ENCODE peak calls at places on chromosomes 12 and 14, in four cellular contexts. One of them, this sample, is unnamed.
A peak's percentile ranks its signal among the peaks of the same experiment; 100 is the strongest.

GRCh38 chr12:49661191-49661590 is 37.8 kb downstream of the PRPF40B start:
- DNase-seq in IMR-90: no peak
- DNase-seq in right atrium auricular region: no peak
- DNase-seq in body of pancreas: no peak
- DNase-seq in this sample: no peak

GRCh38 chr14:53952533-53952932 is 4.1 kb downstream of the BMP4 start:
- DNase-seq in IMR-90: no peak
- DNase-seq in right atrium auricular region: no peak
- DNase-seq in body of pancreas: no peak
- DNase-seq in this sample: peak; percentile 20

GRCh38 chr14:88225721-88226120 is 97.3 kb downstream of the KCNK10 start:
- DNase-seq in IMR-90: no peak
- DNase-seq in right atrium auricular region: no peak
- DNase-seq in body of pancreas: no peak
- DNase-seq in this sample: no peak

GRCh38 chr12:90321369-90321768 is 612.7 kb upstream of the ATP2B1 start:
- DNase-seq in IMR-90: no peak
- DNase-seq in right atrium auricular region: no peak
- DNase-seq in body of pancreas: no peak
- DNase-seq in this sample: no peak

GRCh38 chr12:14959463-14959862 is 1.9 kb downstream of the ARHGDIB start:
- DNase-seq in IMR-90: no peak
- DNase-seq in right atrium auricular region: no peak
- DNase-seq in body of pancreas: no peak
- DNase-seq in this sample: no peak

GRCh38 chr12:16165506-16165905 is 112.0 kb downstream of the SLC15A5 start:
- DNase-seq in IMR-90: peak; percentile 47
- DNase-seq in right atrium auricular region: peak; percentile 68
- DNase-seq in body of pancreas: peak; percentile 55
- DNase-seq in this sample: peak; percentile 22

GRCh38 chr14:93219103-93219726 is 12.2 kb downstream of the UBR7 start:
- DNase-seq in IMR-90: peak; percentile 65
- DNase-seq in right atrium auricular region: no peak
- DNase-seq in body of pancreas: peak; percentile 78
- DNase-seq in this sample: peak; percentile 68

GRCh38 chr14:65015391-65015790 is 28.7 kb downstream of the FNTB start:
- DNase-seq in IMR-90: no peak
- DNase-seq in right atrium auricular region: no peak
- DNase-seq in body of pancreas: no peak
- DNase-seq in this sample: peak; percentile 80

GRCh38 chr14:102731871-102732800 is 45.1 kb upstream of the TRAF3 start:
- DNase-seq in IMR-90: no peak
- DNase-seq in right atrium auricular region: no peak
- DNase-seq in body of pancreas: no peak
- DNase-seq in this sample: no peak

GRCh38 chr12:25796523-25797000 is 161.9 kb upstream of the RASSF8 start:
- DNase-seq in IMR-90: peak; percentile 67
- DNase-seq in right atrium auricular region: no peak
- DNase-seq in body of pancreas: no peak
- DNase-seq in this sample: no peak

GRCh38 chr12:127820846-127821245 is 446.1 kb upstream of the TMEM132C start:
- DNase-seq in IMR-90: no peak
- DNase-seq in right atrium auricular region: no peak
- DNase-seq in body of pancreas: no peak
- DNase-seq in this sample: no peak

GRCh38 chr12:49680075-49680474 is 27.1 kb downstream of the FMNL3 start:
- DNase-seq in IMR-90: no peak
- DNase-seq in right atrium auricular region: no peak
- DNase-seq in body of pancreas: no peak
- DNase-seq in this sample: no peak

GRCh38 chr12:89706551-89707348 is 1.9 kb downstream of the ATP2B1 start:
- DNase-seq in IMR-90: peak; percentile 19
- DNase-seq in right atrium auricular region: no peak
- DNase-seq in body of pancreas: peak; percentile 26
- DNase-seq in this sample: peak; percentile 16

GRCh38 chr12:14554281-14555008 is 13.2 kb downstream of the PLBD1 start:
- DNase-seq in IMR-90: no peak
- DNase-seq in right atrium auricular region: peak; percentile 87
- DNase-seq in body of pancreas: peak; percentile 89
- DNase-seq in this sample: peak; percentile 64

GRCh38 chr14:37591941-37592287 is 3.1 kb downstream of the FOXA1 start:
- DNase-seq in IMR-90: no peak
- DNase-seq in right atrium auricular region: no peak
- DNase-seq in body of pancreas: no peak
- DNase-seq in this sample: no peak

GRCh38 chr12:130655881-130656280 is 60.2 kb downstream of the RIMBP2 start:
- DNase-seq in IMR-90: no peak
- DNase-seq in right atrium auricular region: no peak
- DNase-seq in body of pancreas: no peak
- DNase-seq in this sample: no peak

GRCh38 chr14:81033841-81034240 is 78.4 kb downstream of the TSHR start:
- DNase-seq in IMR-90: no peak
- DNase-seq in right atrium auricular region: no peak
- DNase-seq in body of pancreas: no peak
- DNase-seq in this sample: peak; percentile 18

GRCh38 chr12:20050166-20050565 is 318.2 kb upstream of the PDE3A start:
- DNase-seq in IMR-90: no peak
- DNase-seq in right atrium auricular region: no peak
- DNase-seq in body of pancreas: no peak
- DNase-seq in this sample: no peak

GRCh38 chr14:68544150-68544892 is 248.5 kb downstream of the ZFP36L1 start:
- DNase-seq in IMR-90: peak; percentile 100
- DNase-seq in right atrium auricular region: peak; percentile 93
- DNase-seq in body of pancreas: peak; percentile 86
- DNase-seq in this sample: peak; percentile 44

GRCh38 chr14:70754989-70755388 is 54.3 kb downstream of the MAP3K9 start:
- DNase-seq in IMR-90: no peak
- DNase-seq in right atrium auricular region: no peak
- DNase-seq in body of pancreas: peak; percentile 54
- DNase-seq in this sample: peak; percentile 24

GRCh38 chr14:67765192-67765834 is 51.1 kb downstream of the ZFYVE26 start:
- DNase-seq in IMR-90: no peak
- DNase-seq in right atrium auricular region: no peak
- DNase-seq in body of pancreas: no peak
- DNase-seq in this sample: no peak

GRCh38 chr12:51953925-51954324 is 2.4 kb downstream of the ACVR1B start:
- DNase-seq in IMR-90: no peak
- DNase-seq in right atrium auricular region: no peak
- DNase-seq in body of pancreas: no peak
- DNase-seq in this sample: no peak

GRCh38 chr12:66066071-66066928 is 64.2 kb downstream of the LLPH start:
- DNase-seq in IMR-90: peak; percentile 76
- DNase-seq in right atrium auricular region: no peak
- DNase-seq in body of pancreas: no peak
- DNase-seq in this sample: no peak

GRCh38 chr12:98885778-98886177 is 240.7 kb downstream of the APAF1 start:
- DNase-seq in IMR-90: no peak
- DNase-seq in right atrium auricular region: no peak
- DNase-seq in body of pancreas: no peak
- DNase-seq in this sample: no peak

GRCh38 chr14:99602788-99603415 is 1.1 kb downstream of the CCDC85C start:
- DNase-seq in IMR-90: no peak
- DNase-seq in right atrium auricular region: no peak
- DNase-seq in body of pancreas: no peak
- DNase-seq in this sample: no peak

GRCh38 chr12:54991161-54991991 is 6.8 kb upstream of the TESPA1 start:
- DNase-seq in IMR-90: no peak
- DNase-seq in right atrium auricular region: no peak
- DNase-seq in body of pancreas: no peak
- DNase-seq in this sample: no peak

GRCh38 chr12:106245767-106246166 is 2.1 kb downstream of the CKAP4 start:
- DNase-seq in IMR-90: peak; percentile 54
- DNase-seq in right atrium auricular region: peak; percentile 81
- DNase-seq in body of pancreas: peak; percentile 72
- DNase-seq in this sample: peak; percentile 65

GRCh38 chr12:78290606-78291345 is 460.1 kb downstream of the NAV3 start:
- DNase-seq in IMR-90: peak; percentile 84
- DNase-seq in right atrium auricular region: no peak
- DNase-seq in body of pancreas: no peak
- DNase-seq in this sample: no peak

GRCh38 chr12:52400906-52401305 is 5.2 kb downstream of the KRT82 start:
- DNase-seq in IMR-90: no peak
- DNase-seq in right atrium auricular region: no peak
- DNase-seq in body of pancreas: no peak
- DNase-seq in this sample: no peak

GRCh38 chr12:117036547-117036946 is 62.7 kb downstream of the TESC start:
- DNase-seq in IMR-90: no peak
- DNase-seq in right atrium auricular region: no peak
- DNase-seq in body of pancreas: peak; percentile 4
- DNase-seq in this sample: peak; percentile 8

GRCh38 chr12:117036046-117036445 is 63.2 kb downstream of the TESC start:
- DNase-seq in IMR-90: no peak
- DNase-seq in right atrium auricular region: no peak
- DNase-seq in body of pancreas: peak; percentile 35
- DNase-seq in this sample: no peak

GRCh38 chr12:117034691-117035090 is 64.5 kb downstream of the TESC start:
- DNase-seq in IMR-90: no peak
- DNase-seq in right atrium auricular region: no peak
- DNase-seq in body of pancreas: peak; percentile 24
- DNase-seq in this sample: no peak

GRCh38 chr12:117034249-117034648 is 65.0 kb downstream of the TESC start:
- DNase-seq in IMR-90: no peak
- DNase-seq in right atrium auricular region: no peak
- DNase-seq in body of pancreas: peak; percentile 7
- DNase-seq in this sample: no peak

GRCh38 chr12:117035287-117035686 is 63.9 kb downstream of the TESC start:
- DNase-seq in IMR-90: no peak
- DNase-seq in right atrium auricular region: no peak
- DNase-seq in body of pancreas: no peak
- DNase-seq in this sample: peak; percentile 12
- H3K27ac ChIP-seq in IMR-90: no peak overlapping the region
- H3K27ac ChIP-seq in right atrium auricular region: no peak overlapping the region
- H3K27ac ChIP-seq in body of pancreas: peak overlapping the region; percentile 81
- H3K27ac ChIP-seq in this sample: no peak overlapping the region

GRCh38 chr12:115660211-115660805 is 617.2 kb downstream of the MED13L start:
- DNase-seq in IMR-90: no peak
- DNase-seq in right atrium auricular region: peak; percentile 61
- DNase-seq in body of pancreas: no peak
- DNase-seq in this sample: peak; percentile 23
- H3K4me3 ChIP-seq in IMR-90: no peak overlapping the region
- H3K4me3 ChIP-seq in right atrium auricular region: no peak overlapping the region
- H3K4me3 ChIP-seq in body of pancreas: no peak overlapping the region
- H3K4me3 ChIP-seq in this sample: no peak overlapping the region

GRCh38 chr12:62776575-62776974 is 158.4 kb downstream of the PPM1H start:
- DNase-seq in IMR-90: no peak
- DNase-seq in right atrium auricular region: no peak
- DNase-seq in body of pancreas: no peak
- DNase-seq in this sample: no peak

GRCh38 chr12:62771828-62772227 is 163.1 kb downstream of the PPM1H start:
- DNase-seq in IMR-90: no peak
- DNase-seq in right atrium auricular region: no peak
- DNase-seq in body of pancreas: no peak
- DNase-seq in this sample: no peak

GRCh38 chr12:62776997-62777396 is 158.0 kb downstream of the PPM1H start:
- DNase-seq in IMR-90: no peak
- DNase-seq in right atrium auricular region: no peak
- DNase-seq in body of pancreas: no peak
- DNase-seq in this sample: no peak

GRCh38 chr12:62772556-62772955 is 162.4 kb downstream of the PPM1H start:
- DNase-seq in IMR-90: peak; percentile 47
- DNase-seq in right atrium auricular region: no peak
- DNase-seq in body of pancreas: no peak
- DNase-seq in this sample: no peak

DNA sequence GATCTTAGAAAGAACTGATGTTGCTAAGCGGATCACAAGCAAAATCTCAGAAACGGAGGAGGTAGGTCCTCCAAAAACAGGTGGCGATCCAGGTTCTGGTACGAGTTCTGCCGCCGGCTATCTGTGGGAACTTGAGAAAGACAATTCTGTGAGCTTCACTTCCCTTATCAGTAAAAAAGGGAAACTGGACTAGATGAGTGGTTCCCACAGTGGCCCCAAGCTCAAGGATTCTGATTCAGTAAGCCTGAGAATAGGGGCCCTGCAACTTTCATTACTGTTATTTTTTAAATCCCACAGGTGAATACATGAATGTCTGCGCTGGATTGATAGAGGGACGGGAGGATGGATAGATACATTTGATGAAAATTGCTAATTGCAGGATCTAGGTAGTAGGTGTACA is 160.2 kb downstream of the PPM1H start:
- DNase-seq in IMR-90: no peak
- DNase-seq in right atrium auricular region: no peak
- DNase-seq in body of pancreas: no peak
- DNase-seq in this sample: no peak
- H3K27ac ChIP-seq in IMR-90: no peak overlapping the region
- H3K27ac ChIP-seq in right atrium auricular region: no peak overlapping the region
- H3K27ac ChIP-seq in body of pancreas: no peak overlapping the region
- H3K27ac ChIP-seq in this sample: no peak overlapping the region

GRCh38 chr12:114678028-114678427 is 5.9 kb downstream of the TBX3 start:
- DNase-seq in IMR-90: no peak
- DNase-seq in right atrium auricular region: no peak
- DNase-seq in body of pancreas: no peak
- DNase-seq in this sample: no peak

GRCh38 chr12:114679942-114680341 is 4.0 kb downstream of the TBX3 start:
- DNase-seq in IMR-90: no peak
- DNase-seq in right atrium auricular region: no peak
- DNase-seq in body of pancreas: no peak
- DNase-seq in this sample: no peak

GRCh38 chr12:114679452-114679875 is 4.5 kb downstream of the TBX3 start:
- DNase-seq in IMR-90: peak; percentile 71
- DNase-seq in right atrium auricular region: no peak
- DNase-seq in body of pancreas: no peak
- DNase-seq in this sample: no peak

GRCh38 chr12:114680498-114681148 is 3.4 kb downstream of the TBX3 start:
- DNase-seq in IMR-90: no peak
- DNase-seq in right atrium auricular region: no peak
- DNase-seq in body of pancreas: no peak
- DNase-seq in this sample: no peak

DNA sequence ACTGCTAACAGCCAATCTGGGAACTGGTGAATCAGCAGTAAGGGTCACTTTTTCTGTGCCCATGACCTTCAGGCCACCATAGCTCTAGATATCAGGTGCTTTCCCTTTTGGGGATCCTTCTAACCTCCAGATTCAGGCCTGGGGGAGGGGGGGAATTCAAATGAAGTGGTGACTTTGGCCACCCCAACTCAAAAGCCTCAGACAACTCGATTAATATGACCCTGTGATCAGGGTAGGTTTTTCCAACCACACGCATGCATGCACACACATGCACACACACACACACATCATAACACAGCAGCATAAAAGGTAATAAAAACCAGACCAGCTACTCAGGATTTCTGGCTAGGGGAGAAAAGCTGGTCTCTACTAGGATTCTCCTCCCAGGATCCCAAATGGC is 5.3 kb downstream of the TBX3 start:
- DNase-seq in IMR-90: no peak
- DNase-seq in right atrium auricular region: no peak
- DNase-seq in body of pancreas: no peak
- DNase-seq in this sample: peak; percentile 60
- H3K4me3 ChIP-seq in IMR-90: peak overlapping the region; percentile 69
- H3K4me3 ChIP-seq in right atrium auricular region: peak overlapping the region; percentile 67
- H3K4me3 ChIP-seq in body of pancreas: no peak overlapping the region
- H3K4me3 ChIP-seq in this sample: peak overlapping the region; percentile 74